ENCODE peak calls at places on chromosome X, in seven cellular contexts. I is ELF-1; H is foreskin fibroblast; W is head of caudate nucleus; Z is activated T-cell treated with anti-CD3 and anti-CD28 coated beads, Interleukin-2, amount 50 U/mL, for 72 hours; Q is NCI-H1105; M is ovary. R is an unnamed sample.

GRCh38 chrX:5474282-5474681 is 754.4 kb downstream of the NLGN4X start:
- DNase-seq in I (no peak), H (no peak), W (no peak), Z (no peak), Q (no peak), M (no peak), R (no peak)

GRCh38 chrX:112677167-112677566 is 2.6 kb downstream of the LHFPL1 start:
- DNase-seq in I (no peak), H (no peak), W (no peak), Z (no peak), Q (no peak), M (no peak), R (no peak)

GRCh38 chrX:31551913-31552312 is 480.1 kb upstream of the FTHL17 start:
- DNase-seq in I (no peak), H (no peak), W (no peak), Z (no peak), Q (no peak), M (no peak), R (no peak)

GRCh38 chrX:39821011-39821708 is 276.6 kb downstream of the BCOR start:
- DNase-seq in I (peak), H (no peak), W (peak), Z (no peak), Q (no peak), M (peak), R (no peak)

GRCh38 chrX:123773258-123773978 is 40.6 kb upstream of the THOC2 start:
- DNase-seq in I (no peak), H (no peak), W (no peak), Z (no peak), Q (no peak), M (no peak), R (no peak)

GRCh38 chrX:43707812-43708548 is 51.9 kb downstream of the MAOA start:
- DNase-seq in I (no peak), H (no peak), W (no peak), Z (no peak), Q (no peak), M (peak), R (no peak)

GRCh38 chrX:75181721-75182120 is 25.6 kb upstream of the ABCB7 start:
- DNase-seq in I (no peak), H (no peak), W (no peak), Z (no peak), Q (no peak), M (no peak), R (no peak)

GRCh38 chrX:46447384-46447783 is 97.8 kb downstream of the ZNF674 start:
- DNase-seq in I (no peak), H (peak), W (no peak), Z (no peak), Q (no peak), M (no peak), R (no peak)

GRCh38 chrX:111244238-111244750 is 26.0 kb downstream of the CAPN6 start:
- DNase-seq in I (no peak), H (peak), W (no peak), Z (no peak), Q (no peak), M (no peak), R (no peak)

GRCh38 chrX:133921764-133922389 is 63.5 kb downstream of the GPC3 start:
- DNase-seq in I (peak), H (no peak), W (peak), Z (peak), Q (peak), M (no peak), R (no peak)

GRCh38 chrX:140157611-140158010 is 192.3 kb upstream of the CXorf66 start:
- DNase-seq in I (peak), H (no peak), W (no peak), Z (no peak), Q (no peak), M (no peak), R (no peak)

GRCh38 chrX:45771114-45771513 is 570.4 kb upstream of the DIPK2B start:
- DNase-seq in I (peak), H (peak), W (peak), Z (no peak), Q (no peak), M (peak), R (no peak)

GRCh38 chrX:9370888-9371287 is 94.0 kb upstream of the TBL1X start:
- DNase-seq in I (no peak), H (no peak), W (no peak), Z (no peak), Q (no peak), M (no peak), R (no peak)

GRCh38 chrX:69154051-69154450 is 11.2 kb downstream of the PJA1 start:
- DNase-seq in I (peak), H (no peak), W (no peak), Z (no peak), Q (no peak), M (no peak), R (no peak)

GRCh38 chrX:123504047-123504446 is 228.8 kb downstream of the THOC2 start:
- DNase-seq in I (no peak), H (no peak), W (no peak), Z (no peak), Q (no peak), M (no peak), R (no peak)

GRCh38 chrX:154526901-154527675 is 11.1 kb upstream of the FAM3A start:
- DNase-seq in I (peak), H (peak), W (peak), Z (peak), Q (peak), M (peak), R (peak)

GRCh38 chrX:46573896-46574336 is 351 bp downstream of the CHST7 start:
- DNase-seq in I (peak), H (peak), W (peak), Z (peak), Q (peak), M (peak), R (no peak)

GRCh38 chrX:7159132-7159861 is 11.3 kb upstream of the PUDP start:
- DNase-seq in I (no peak), H (peak), W (no peak), Z (no peak), Q (no peak), M (no peak), R (no peak)

GRCh38 chrX:4638036-4638435 is 924.6 kb upstream of the PRKX start:
- DNase-seq in I (no peak), H (no peak), W (no peak), Z (no peak), Q (no peak), M (no peak), R (no peak)

GRCh38 chrX:153820601-153821000 is 9.7 kb downstream of the PDZD4 start:
- DNase-seq in I (no peak), H (no peak), W (no peak), Z (no peak), Q (peak), M (no peak), R (no peak)

GRCh38 chrX:108735087-108735679 is 1.2 kb downstream of the IRS4 start:
- DNase-seq in I (peak), H (no peak), W (no peak), Z (no peak), Q (peak), M (peak), R (no peak)

GRCh38 chrX:53047228-53047627 is 1.4 kb upstream of the GPR173 start:
- DNase-seq in I (no peak), H (no peak), W (no peak), Z (no peak), Q (no peak), M (no peak), R (no peak)

GRCh38 chrX:3771756-3772155 is 58.3 kb upstream of the PRKX start:
- DNase-seq in I (no peak), H (no peak), W (no peak), Z (no peak), Q (no peak), M (no peak), R (no peak)

GRCh38 chrX:141619336-141619735 is 29.8 kb downstream of the SPANXA2 start:
- DNase-seq in I (no peak), H (no peak), W (no peak), Z (no peak), Q (no peak), M (no peak), R (no peak)

GRCh38 chrX:28920554-28920953 is 333.3 kb downstream of the IL1RAPL1 start:
- DNase-seq in I (peak), H (no peak), W (no peak), Z (no peak), Q (peak), M (no peak), R (no peak)

GRCh38 chrX:13376857-13377441 is 57.1 kb upstream of the ATXN3L start:
- DNase-seq in I (no peak), H (peak), W (no peak), Z (no peak), Q (peak), M (no peak), R (no peak)